ENCODE peak calls at places on chromosomes 16 and 17, in seven cellular contexts. One of them, this sample, is unnamed.

GRCh38 chr17:2466936-2467335 is 44.8 kb downstream of the METTL16 start:
- DNase-seq in astrocyte of the spinal cord: no peak
- DNase-seq in stimulated activated CD4-positive, alpha-beta T cell treated with anti-CD3 and anti-CD28 coated beads, Interleukin-15, amount 100 ng/mL, for 1 hour: no peak
- DNase-seq in brain microvascular endothelial cell: no peak
- DNase-seq in psoas muscle: no peak
- DNase-seq in AG09309: no peak
- DNase-seq in GM23338: no peak
- DNase-seq in this sample: no peak

GRCh38 chr16:75821117-75821516 is 94.8 kb upstream of the CPHXL start:
- DNase-seq in psoas muscle: no peak
- DNase-seq in brain microvascular endothelial cell: no peak
- DNase-seq in stimulated activated CD4-positive, alpha-beta T cell treated with anti-CD3 and anti-CD28 coated beads, Interleukin-15, amount 100 ng/mL, for 1 hour: no peak
- DNase-seq in AG09309: no peak
- DNase-seq in GM23338: no peak
- DNase-seq in astrocyte of the spinal cord: no peak
- DNase-seq in this sample: no peak

GRCh38 chr17:17723354-17724261 is 42.4 kb downstream of the RAI1 start:
- DNase-seq in GM23338: peak; percentile 71
- DNase-seq in brain microvascular endothelial cell: peak; percentile 74
- DNase-seq in stimulated activated CD4-positive, alpha-beta T cell treated with anti-CD3 and anti-CD28 coated beads, Interleukin-15, amount 100 ng/mL, for 1 hour: no peak
- DNase-seq in psoas muscle: no peak
- DNase-seq in AG09309: peak; percentile 40
- DNase-seq in astrocyte of the spinal cord: peak; percentile 83
- DNase-seq in this sample: peak; percentile 49

GRCh38 chr16:48616571-48616970 is 6.6 kb upstream of the N4BP1 start:
- DNase-seq in psoas muscle: no peak
- DNase-seq in AG09309: no peak
- DNase-seq in stimulated activated CD4-positive, alpha-beta T cell treated with anti-CD3 and anti-CD28 coated beads, Interleukin-15, amount 100 ng/mL, for 1 hour: no peak
- DNase-seq in brain microvascular endothelial cell: no peak
- DNase-seq in astrocyte of the spinal cord: no peak
- DNase-seq in GM23338: no peak
- DNase-seq in this sample: no peak

GRCh38 chr17:63753215-63753614 is 11.6 kb upstream of the STRADA start:
- DNase-seq in GM23338: no peak
- DNase-seq in AG09309: no peak
- DNase-seq in stimulated activated CD4-positive, alpha-beta T cell treated with anti-CD3 and anti-CD28 coated beads, Interleukin-15, amount 100 ng/mL, for 1 hour: no peak
- DNase-seq in astrocyte of the spinal cord: no peak
- DNase-seq in psoas muscle: no peak
- DNase-seq in brain microvascular endothelial cell: no peak
- DNase-seq in this sample: no peak

GRCh38 chr16:87431926-87432325 is 39.8 kb downstream of the MAP1LC3B start:
- DNase-seq in astrocyte of the spinal cord: peak; percentile 88
- DNase-seq in AG09309: peak; percentile 45
- DNase-seq in GM23338: no peak
- DNase-seq in psoas muscle: no peak
- DNase-seq in stimulated activated CD4-positive, alpha-beta T cell treated with anti-CD3 and anti-CD28 coated beads, Interleukin-15, amount 100 ng/mL, for 1 hour: no peak
- DNase-seq in brain microvascular endothelial cell: peak; percentile 80
- DNase-seq in this sample: peak; percentile 60

GRCh38 chr17:72683506-72684404 is 408.7 kb downstream of the SLC39A11 start:
- DNase-seq in stimulated activated CD4-positive, alpha-beta T cell treated with anti-CD3 and anti-CD28 coated beads, Interleukin-15, amount 100 ng/mL, for 1 hour: no peak
- DNase-seq in GM23338: no peak
- DNase-seq in astrocyte of the spinal cord: peak; percentile 96
- DNase-seq in AG09309: peak; percentile 92
- DNase-seq in brain microvascular endothelial cell: peak; percentile 91
- DNase-seq in psoas muscle: peak; percentile 58
- DNase-seq in this sample: peak; percentile 66

GRCh38 chr16:89011909-89012621 is 35.1 kb upstream of the CBFA2T3 start:
- DNase-seq in brain microvascular endothelial cell: no peak
- DNase-seq in GM23338: no peak
- DNase-seq in stimulated activated CD4-positive, alpha-beta T cell treated with anti-CD3 and anti-CD28 coated beads, Interleukin-15, amount 100 ng/mL, for 1 hour: no peak
- DNase-seq in AG09309: no peak
- DNase-seq in psoas muscle: no peak
- DNase-seq in astrocyte of the spinal cord: no peak
- DNase-seq in this sample: no peak

GRCh38 chr17:19386974-19387920 is at the start of gene MFAP4:
- DNase-seq in brain microvascular endothelial cell: peak; percentile 56
- DNase-seq in stimulated activated CD4-positive, alpha-beta T cell treated with anti-CD3 and anti-CD28 coated beads, Interleukin-15, amount 100 ng/mL, for 1 hour: no peak
- DNase-seq in AG09309: peak; percentile 73
- DNase-seq in astrocyte of the spinal cord: peak; percentile 96
- DNase-seq in psoas muscle: peak; percentile 86
- DNase-seq in GM23338: peak; percentile 77
- DNase-seq in this sample: peak; percentile 83

GRCh38 chr16:11252482-11252931 is 3.5 kb downstream of the SOCS1 start:
- DNase-seq in brain microvascular endothelial cell: no peak
- DNase-seq in astrocyte of the spinal cord: no peak
- DNase-seq in GM23338: no peak
- DNase-seq in psoas muscle: no peak
- DNase-seq in AG09309: no peak
- DNase-seq in stimulated activated CD4-positive, alpha-beta T cell treated with anti-CD3 and anti-CD28 coated beads, Interleukin-15, amount 100 ng/mL, for 1 hour: no peak
- DNase-seq in this sample: no peak

GRCh38 chr16:23466162-23466885 is 13.3 kb upstream of the COG7 start:
- DNase-seq in brain microvascular endothelial cell: peak; percentile 92
- DNase-seq in astrocyte of the spinal cord: peak; percentile 88
- DNase-seq in stimulated activated CD4-positive, alpha-beta T cell treated with anti-CD3 and anti-CD28 coated beads, Interleukin-15, amount 100 ng/mL, for 1 hour: no peak
- DNase-seq in psoas muscle: peak; percentile 85
- DNase-seq in AG09309: peak; percentile 54
- DNase-seq in GM23338: no peak
- DNase-seq in this sample: no peak

GRCh38 chr17:32461853-32462617 is 17.7 kb downstream of the PSMD11 start:
- DNase-seq in astrocyte of the spinal cord: peak; percentile 55
- DNase-seq in GM23338: peak; percentile 89
- DNase-seq in stimulated activated CD4-positive, alpha-beta T cell treated with anti-CD3 and anti-CD28 coated beads, Interleukin-15, amount 100 ng/mL, for 1 hour: peak; percentile 28
- DNase-seq in brain microvascular endothelial cell: peak; percentile 62
- DNase-seq in AG09309: no peak
- DNase-seq in psoas muscle: no peak
- DNase-seq in this sample: peak; percentile 29

GRCh38 chr17:7856081-7856791 is 1.1 kb downstream of the NAA38 start:
- DNase-seq in stimulated activated CD4-positive, alpha-beta T cell treated with anti-CD3 and anti-CD28 coated beads, Interleukin-15, amount 100 ng/mL, for 1 hour: no peak
- DNase-seq in psoas muscle: peak; percentile 84
- DNase-seq in GM23338: no peak
- DNase-seq in astrocyte of the spinal cord: peak; percentile 12
- DNase-seq in brain microvascular endothelial cell: no peak
- DNase-seq in AG09309: no peak
- DNase-seq in this sample: no peak

GRCh38 chr17:29151567-29151966 is 28.6 kb downstream of the MYO18A start:
- DNase-seq in GM23338: no peak
- DNase-seq in psoas muscle: peak; percentile 8
- DNase-seq in astrocyte of the spinal cord: peak; percentile 55
- DNase-seq in stimulated activated CD4-positive, alpha-beta T cell treated with anti-CD3 and anti-CD28 coated beads, Interleukin-15, amount 100 ng/mL, for 1 hour: no peak
- DNase-seq in brain microvascular endothelial cell: peak; percentile 65
- DNase-seq in AG09309: no peak
- DNase-seq in this sample: peak; percentile 31

GRCh38 chr17:19553036-19553435 is 19.4 kb downstream of the SLC47A1 start:
- DNase-seq in AG09309: no peak
- DNase-seq in GM23338: no peak
- DNase-seq in brain microvascular endothelial cell: no peak
- DNase-seq in astrocyte of the spinal cord: no peak
- DNase-seq in psoas muscle: no peak
- DNase-seq in stimulated activated CD4-positive, alpha-beta T cell treated with anti-CD3 and anti-CD28 coated beads, Interleukin-15, amount 100 ng/mL, for 1 hour: no peak
- DNase-seq in this sample: no peak

GRCh38 chr16:89018605-89019158 is 41.7 kb upstream of the CBFA2T3 start:
- DNase-seq in astrocyte of the spinal cord: no peak
- DNase-seq in AG09309: no peak
- DNase-seq in GM23338: no peak
- DNase-seq in stimulated activated CD4-positive, alpha-beta T cell treated with anti-CD3 and anti-CD28 coated beads, Interleukin-15, amount 100 ng/mL, for 1 hour: no peak
- DNase-seq in psoas muscle: peak; percentile 36
- DNase-seq in brain microvascular endothelial cell: no peak
- DNase-seq in this sample: no peak

GRCh38 chr17:42290577-42290976 is 2.3 kb downstream of the STAT5A start:
- DNase-seq in stimulated activated CD4-positive, alpha-beta T cell treated with anti-CD3 and anti-CD28 coated beads, Interleukin-15, amount 100 ng/mL, for 1 hour: no peak
- DNase-seq in astrocyte of the spinal cord: no peak
- DNase-seq in GM23338: no peak
- DNase-seq in brain microvascular endothelial cell: no peak
- DNase-seq in AG09309: no peak
- DNase-seq in psoas muscle: peak; percentile 9
- DNase-seq in this sample: no peak

GRCh38 chr17:48544356-48545021 is 420 bp downstream of the HOXB2 start:
- DNase-seq in psoas muscle: peak; percentile 91
- DNase-seq in stimulated activated CD4-positive, alpha-beta T cell treated with anti-CD3 and anti-CD28 coated beads, Interleukin-15, amount 100 ng/mL, for 1 hour: no peak
- DNase-seq in astrocyte of the spinal cord: peak; percentile 94
- DNase-seq in GM23338: peak; percentile 77
- DNase-seq in AG09309: no peak
- DNase-seq in brain microvascular endothelial cell: no peak
- DNase-seq in this sample: peak; percentile 86

GRCh38 chr17:71580220-71580619 is 540.6 kb upstream of the SOX9 start:
- DNase-seq in AG09309: no peak
- DNase-seq in GM23338: no peak
- DNase-seq in astrocyte of the spinal cord: no peak
- DNase-seq in brain microvascular endothelial cell: no peak
- DNase-seq in psoas muscle: no peak
- DNase-seq in stimulated activated CD4-positive, alpha-beta T cell treated with anti-CD3 and anti-CD28 coated beads, Interleukin-15, amount 100 ng/mL, for 1 hour: no peak
- DNase-seq in this sample: no peak

GRCh38 chr17:75753514-75754377 is 11.2 kb downstream of the GALK1 start:
- DNase-seq in brain microvascular endothelial cell: peak; percentile 15
- DNase-seq in AG09309: no peak
- DNase-seq in astrocyte of the spinal cord: peak; percentile 50
- DNase-seq in GM23338: peak; percentile 92
- DNase-seq in psoas muscle: peak; percentile 86
- DNase-seq in stimulated activated CD4-positive, alpha-beta T cell treated with anti-CD3 and anti-CD28 coated beads, Interleukin-15, amount 100 ng/mL, for 1 hour: peak; percentile 51
- DNase-seq in this sample: no peak

GRCh38 chr16:31032736-31033708 is at the start of gene STX4:
- DNase-seq in stimulated activated CD4-positive, alpha-beta T cell treated with anti-CD3 and anti-CD28 coated beads, Interleukin-15, amount 100 ng/mL, for 1 hour: peak; percentile 91
- DNase-seq in brain microvascular endothelial cell: peak; percentile 97
- DNase-seq in GM23338: peak; percentile 99
- DNase-seq in astrocyte of the spinal cord: peak; percentile 97
- DNase-seq in psoas muscle: peak; percentile 99
- DNase-seq in AG09309: peak; percentile 86
- DNase-seq in this sample: peak; percentile 95

GRCh38 chr17:50097455-50097854 is 2.3 kb downstream of the PDK2 start:
- DNase-seq in stimulated activated CD4-positive, alpha-beta T cell treated with anti-CD3 and anti-CD28 coated beads, Interleukin-15, amount 100 ng/mL, for 1 hour: no peak
- DNase-seq in AG09309: no peak
- DNase-seq in GM23338: no peak
- DNase-seq in astrocyte of the spinal cord: no peak
- DNase-seq in psoas muscle: no peak
- DNase-seq in brain microvascular endothelial cell: no peak
- DNase-seq in this sample: no peak

GRCh38 chr17:17063546-17064122 is 21.4 kb downstream of the MPRIP start:
- DNase-seq in astrocyte of the spinal cord: no peak
- DNase-seq in stimulated activated CD4-positive, alpha-beta T cell treated with anti-CD3 and anti-CD28 coated beads, Interleukin-15, amount 100 ng/mL, for 1 hour: no peak
- DNase-seq in brain microvascular endothelial cell: no peak
- DNase-seq in GM23338: no peak
- DNase-seq in AG09309: no peak
- DNase-seq in psoas muscle: peak; percentile 94
- DNase-seq in this sample: no peak

GRCh38 chr17:41967141-41967920 is 736 bp downstream of the CNP start:
- DNase-seq in brain microvascular endothelial cell: peak; percentile 25
- DNase-seq in AG09309: no peak
- DNase-seq in psoas muscle: peak; percentile 52
- DNase-seq in GM23338: peak; percentile 58
- DNase-seq in astrocyte of the spinal cord: no peak
- DNase-seq in stimulated activated CD4-positive, alpha-beta T cell treated with anti-CD3 and anti-CD28 coated beads, Interleukin-15, amount 100 ng/mL, for 1 hour: no peak
- DNase-seq in this sample: no peak

GRCh38 chr17:298791-299450 is 53.7 kb downstream of the RPH3AL start:
- DNase-seq in GM23338: no peak
- DNase-seq in AG09309: no peak
- DNase-seq in astrocyte of the spinal cord: no peak
- DNase-seq in stimulated activated CD4-positive, alpha-beta T cell treated with anti-CD3 and anti-CD28 coated beads, Interleukin-15, amount 100 ng/mL, for 1 hour: no peak
- DNase-seq in brain microvascular endothelial cell: peak; percentile 36
- DNase-seq in psoas muscle: peak; percentile 86
- DNase-seq in this sample: no peak

GRCh38 chr16:81004646-81005353 is 1.9 kb downstream of the CMC2 start:
- DNase-seq in psoas muscle: no peak
- DNase-seq in brain microvascular endothelial cell: peak; percentile 62
- DNase-seq in GM23338: peak; percentile 82
- DNase-seq in AG09309: peak; percentile 21
- DNase-seq in astrocyte of the spinal cord: peak; percentile 78
- DNase-seq in stimulated activated CD4-positive, alpha-beta T cell treated with anti-CD3 and anti-CD28 coated beads, Interleukin-15, amount 100 ng/mL, for 1 hour: no peak
- DNase-seq in this sample: peak; percentile 50

GRCh38 chr17:77304051-77304745 is 163.4 kb downstream of the SEC14L1 start:
- DNase-seq in astrocyte of the spinal cord: peak; percentile 52
- DNase-seq in stimulated activated CD4-positive, alpha-beta T cell treated with anti-CD3 and anti-CD28 coated beads, Interleukin-15, amount 100 ng/mL, for 1 hour: no peak
- DNase-seq in GM23338: no peak
- DNase-seq in psoas muscle: no peak
- DNase-seq in brain microvascular endothelial cell: no peak
- DNase-seq in AG09309: no peak
- DNase-seq in this sample: no peak

GRCh38 chr17:68184141-68184571 is 63.7 kb upstream of the AMZ2 start:
- DNase-seq in brain microvascular endothelial cell: no peak
- DNase-seq in stimulated activated CD4-positive, alpha-beta T cell treated with anti-CD3 and anti-CD28 coated beads, Interleukin-15, amount 100 ng/mL, for 1 hour: no peak
- DNase-seq in GM23338: peak; percentile 50
- DNase-seq in AG09309: no peak
- DNase-seq in psoas muscle: no peak
- DNase-seq in astrocyte of the spinal cord: peak; percentile 23
- DNase-seq in this sample: peak; percentile 33

GRCh38 chr17:1010086-1010450 is 13.1 kb downstream of the TIMM22 start:
- DNase-seq in AG09309: no peak
- DNase-seq in GM23338: no peak
- DNase-seq in astrocyte of the spinal cord: no peak
- DNase-seq in psoas muscle: no peak
- DNase-seq in stimulated activated CD4-positive, alpha-beta T cell treated with anti-CD3 and anti-CD28 coated beads, Interleukin-15, amount 100 ng/mL, for 1 hour: no peak
- DNase-seq in brain microvascular endothelial cell: no peak
- DNase-seq in this sample: no peak

GRCh38 chr17:39818282-39819000 is 45.7 kb downstream of the IKZF3 start:
- DNase-seq in psoas muscle: no peak
- DNase-seq in AG09309: no peak
- DNase-seq in brain microvascular endothelial cell: no peak
- DNase-seq in GM23338: no peak
- DNase-seq in astrocyte of the spinal cord: no peak
- DNase-seq in stimulated activated CD4-positive, alpha-beta T cell treated with anti-CD3 and anti-CD28 coated beads, Interleukin-15, amount 100 ng/mL, for 1 hour: no peak
- DNase-seq in this sample: no peak

GRCh38 chr17:81426676-81427445 is 31.6 kb downstream of the BAHCC1 start:
- DNase-seq in stimulated activated CD4-positive, alpha-beta T cell treated with anti-CD3 and anti-CD28 coated beads, Interleukin-15, amount 100 ng/mL, for 1 hour: no peak
- DNase-seq in brain microvascular endothelial cell: no peak
- DNase-seq in astrocyte of the spinal cord: no peak
- DNase-seq in GM23338: no peak
- DNase-seq in psoas muscle: peak; percentile 82
- DNase-seq in AG09309: no peak
- DNase-seq in this sample: no peak

GRCh38 chr17:81196505-81197408 is 26.0 kb downstream of the CEP131 start:
- DNase-seq in GM23338: no peak
- DNase-seq in AG09309: no peak
- DNase-seq in psoas muscle: no peak
- DNase-seq in brain microvascular endothelial cell: no peak
- DNase-seq in astrocyte of the spinal cord: no peak
- DNase-seq in stimulated activated CD4-positive, alpha-beta T cell treated with anti-CD3 and anti-CD28 coated beads, Interleukin-15, amount 100 ng/mL, for 1 hour: no peak
- DNase-seq in this sample: no peak

GRCh38 chr17:227581-228222 is 46.3 kb upstream of the DOC2B start:
- DNase-seq in brain microvascular endothelial cell: no peak
- DNase-seq in GM23338: no peak
- DNase-seq in stimulated activated CD4-positive, alpha-beta T cell treated with anti-CD3 and anti-CD28 coated beads, Interleukin-15, amount 100 ng/mL, for 1 hour: no peak
- DNase-seq in astrocyte of the spinal cord: no peak
- DNase-seq in psoas muscle: peak; percentile 15
- DNase-seq in AG09309: no peak
- DNase-seq in this sample: no peak

GRCh38 chr17:22454070-22454999 is 762.0 kb downstream of the KCNJ18 start:
- DNase-seq in AG09309: no peak
- DNase-seq in brain microvascular endothelial cell: no peak
- DNase-seq in GM23338: no peak
- DNase-seq in stimulated activated CD4-positive, alpha-beta T cell treated with anti-CD3 and anti-CD28 coated beads, Interleukin-15, amount 100 ng/mL, for 1 hour: no peak
- DNase-seq in astrocyte of the spinal cord: no peak
- DNase-seq in psoas muscle: no peak
- DNase-seq in this sample: no peak

GRCh38 chr16:67801889-67802288 is 4.5 kb downstream of the RANBP10 start:
- DNase-seq in astrocyte of the spinal cord: no peak
- DNase-seq in stimulated activated CD4-positive, alpha-beta T cell treated with anti-CD3 and anti-CD28 coated beads, Interleukin-15, amount 100 ng/mL, for 1 hour: no peak
- DNase-seq in psoas muscle: no peak
- DNase-seq in GM23338: no peak
- DNase-seq in brain microvascular endothelial cell: no peak
- DNase-seq in AG09309: no peak
- DNase-seq in this sample: no peak

GRCh38 chr17:43767713-43768059 is 9.1 kb upstream of the SOST start:
- DNase-seq in brain microvascular endothelial cell: no peak
- DNase-seq in stimulated activated CD4-positive, alpha-beta T cell treated with anti-CD3 and anti-CD28 coated beads, Interleukin-15, amount 100 ng/mL, for 1 hour: no peak
- DNase-seq in psoas muscle: no peak
- DNase-seq in astrocyte of the spinal cord: no peak
- DNase-seq in GM23338: no peak
- DNase-seq in AG09309: no peak
- DNase-seq in this sample: no peak

GRCh38 chr16:71387045-71387871 is 28.7 kb downstream of the CALB2 start:
- DNase-seq in astrocyte of the spinal cord: no peak
- DNase-seq in brain microvascular endothelial cell: no peak
- DNase-seq in psoas muscle: no peak
- DNase-seq in GM23338: peak; percentile 75
- DNase-seq in AG09309: no peak
- DNase-seq in stimulated activated CD4-positive, alpha-beta T cell treated with anti-CD3 and anti-CD28 coated beads, Interleukin-15, amount 100 ng/mL, for 1 hour: no peak
- DNase-seq in this sample: no peak

GRCh38 chr17:72580321-72581127 is 459.7 kb downstream of the SOX9 start:
- DNase-seq in GM23338: no peak
- DNase-seq in AG09309: no peak
- DNase-seq in psoas muscle: no peak
- DNase-seq in stimulated activated CD4-positive, alpha-beta T cell treated with anti-CD3 and anti-CD28 coated beads, Interleukin-15, amount 100 ng/mL, for 1 hour: no peak
- DNase-seq in brain microvascular endothelial cell: no peak
- DNase-seq in astrocyte of the spinal cord: no peak
- DNase-seq in this sample: no peak